ENCODE peak calls at places on chromosomes 3 and 15, in four cellular contexts. V, S, J and I are unnamed samples.

GRCh38 chr15:72671531-72671930 is 14.5 kb downstream of the HIGD2B start:
- DNase-seq in J (no peak), S (no peak), V (no peak), I (no peak)

GRCh38 chr3:142724682-142725351 is 983 bp downstream of the TRPC1 start:
- DNase-seq in S (peak; percentile 38), V (peak; percentile 79), J (no peak), I (peak; percentile 54)

GRCh38 chr3:152399374-152399773 is 130.6 kb downstream of the MBNL1 start:
- DNase-seq in J (peak; percentile 20), V (no peak), S (no peak), I (no peak)

GRCh38 chr3:14914777-14915113 is 32.6 kb upstream of the NR2C2 start:
- DNase-seq in J (no peak), S (no peak), V (no peak), I (no peak)

GRCh38 chr3:153246805-153247204 is 84.8 kb downstream of the RAP2B start:
- DNase-seq in S (no peak), J (peak; percentile 79), V (no peak), I (no peak)

GRCh38 chr3:138442433-138442832 is 8.0 kb downstream of the ESYT3 start:
- DNase-seq in S (no peak), J (no peak), V (no peak), I (no peak)

GRCh38 chr3:196207159-196207832 is 3.9 kb downstream of the ZDHHC19 start:
- DNase-seq in V (no peak), J (no peak), S (no peak), I (no peak)

GRCh38 chr3:10514407-10515069 is 9.2 kb upstream of the ATP2B2 start:
- DNase-seq in J (no peak), V (no peak), S (no peak), I (no peak)

GRCh38 chr3:145902166-145902565 is 258.8 kb downstream of the PLOD2 start:
- DNase-seq in S (no peak), V (no peak), J (no peak), I (no peak)

GRCh38 chr15:99123706-99124451 is 19.0 kb downstream of the SYNM start:
- DNase-seq in J (peak; percentile 83), V (peak; percentile 96), S (peak; percentile 51), I (peak; percentile 77)

GRCh38 chr3:196931828-196932587 is 10.3 kb downstream of the NCBP2 start:
- DNase-seq in V (no peak), S (no peak), J (no peak), I (no peak)

GRCh38 chr3:42979044-42979962 is at the start of gene GASK1A:
- DNase-seq in J (no peak), S (no peak), V (peak; percentile 46), I (peak; percentile 57)

GRCh38 chr15:95470997-95471692 is 859.4 kb upstream of the NR2F2 start:
- DNase-seq in S (no peak), V (no peak), J (no peak), I (no peak)

GRCh38 chr15:73937313-73937695 is 11.0 kb downstream of the LOXL1 start:
- DNase-seq in J (no peak), S (no peak), V (no peak), I (no peak)

GRCh38 chr3:174533286-174533685 is 325.8 kb upstream of the NAALADL2 start:
- DNase-seq in V (no peak), J (peak; percentile 16), S (no peak), I (no peak)

GRCh38 chr3:129992781-129993180 is 18.3 kb downstream of the TRH start:
- DNase-seq in J (no peak), V (peak; percentile 37), S (no peak), I (no peak)